ENCODE peak calls at places on chromosomes 2 and 18, in five cellular contexts. I, U, D, G and Z are unnamed samples.

GRCh38 chr2:79180092-79180491 is 20.5 kb upstream of the REG3A start:
- DNase-seq in I (no peak), G (no peak), U (no peak), D (no peak), Z (no peak)

GRCh38 chr2:232667989-232668583 is 29.0 kb upstream of the GIGYF2 start:
- DNase-seq in I (no peak), U (no peak), G (peak), D (no peak), Z (peak)

GRCh38 chr2:7904319-7904718 is 777.5 kb upstream of the ID2 start:
- DNase-seq in U (no peak), I (no peak), D (no peak), G (no peak), Z (no peak)

GRCh38 chr2:152782171-152782570 is 63.8 kb downstream of the ARL6IP6 start:
- DNase-seq in D (no peak), G (no peak), U (no peak), I (no peak), Z (no peak)

GRCh38 chr18:58042826-58043362 is 1.1 kb upstream of the NEDD4L start:
- DNase-seq in D (no peak), I (no peak), U (no peak), G (no peak), Z (no peak)

GRCh38 chr2:232539298-232540231 is at the start of gene CHRNG:
- DNase-seq in I (no peak), G (no peak), D (no peak), U (no peak), Z (no peak)

GRCh38 chr2:191245869-191246531 is 796 bp downstream of the MYO1B start:
- DNase-seq in I (peak), G (no peak), U (no peak), D (no peak), Z (no peak)

GRCh38 chr2:29290293-29291052 is 175.3 kb downstream of the CLIP4 start:
- DNase-seq in D (no peak), U (no peak), G (no peak), I (no peak), Z (no peak)

GRCh38 chr18:69586581-69586980 is 185.9 kb downstream of the DOK6 start:
- DNase-seq in G (no peak), U (no peak), D (no peak), I (no peak), Z (no peak)

GRCh38 chr18:63025251-63025710 is 294.3 kb downstream of the BCL2 start:
- DNase-seq in G (peak), U (no peak), I (no peak), D (no peak), Z (peak)

GRCh38 chr2:33184026-33184425 is 237.3 kb downstream of the LTBP1 start:
- DNase-seq in G (no peak), D (no peak), I (no peak), U (no peak), Z (no peak)

GRCh38 chr2:231673348-231673770 is 35.0 kb upstream of the PTMA start:
- DNase-seq in I (no peak), D (no peak), U (no peak), G (no peak), Z (no peak)

GRCh38 chr18:8515142-8515865 is 93.9 kb upstream of the RAB12 start:
- DNase-seq in G (no peak), I (no peak), U (no peak), D (no peak), Z (no peak)

GRCh38 chr18:9428301-9428706 is 47.0 kb upstream of the RALBP1 start:
- DNase-seq in U (no peak), I (no peak), D (no peak), G (no peak), Z (no peak)

GRCh38 chr2:28160986-28161425 is 231.7 kb upstream of the FOSL2 start:
- DNase-seq in I (no peak), D (peak), U (no peak), G (no peak), Z (no peak)

GRCh38 chr2:220104871-220105351 is 477.5 kb downstream of the SLC4A3 start:
- DNase-seq in G (no peak), D (peak), U (no peak), I (no peak), Z (peak)

GRCh38 chr18:48950536-48951447 is at the start of gene SMAD7:
- DNase-seq in D (no peak), I (no peak), U (no peak), G (no peak), Z (no peak)

GRCh38 chr2:17672583-17673317 is 80.9 kb downstream of the SMC6 start:
- DNase-seq in U (no peak), D (peak), G (no peak), I (no peak), Z (no peak)

GRCh38 chr18:8668381-8668780 is 37.0 kb upstream of the MTCL1 start:
- DNase-seq in G (no peak), D (no peak), U (no peak), I (no peak), Z (no peak)

GRCh38 chr2:233026211-233026813 is 6.2 kb upstream of the NEU2 start:
- DNase-seq in D (no peak), G (no peak), I (no peak), U (no peak), Z (no peak)

GRCh38 chr18:50844554-50844953 is 24.7 kb upstream of the MRO start:
- DNase-seq in U (no peak), D (no peak), G (no peak), I (no peak), Z (no peak)

GRCh38 chr2:7031424-7032245 is 114.4 kb downstream of the RNF144A start:
- DNase-seq in U (peak), I (peak), D (peak), G (no peak), Z (peak)

GRCh38 chr2:7508220-7508943 is 591.2 kb downstream of the RNF144A start:
- DNase-seq in G (no peak), U (no peak), D (no peak), I (no peak), Z (no peak)

GRCh38 chr18:12851709-12852108 is 32.3 kb downstream of the PTPN2 start:
- DNase-seq in U (no peak), I (no peak), D (no peak), G (no peak), Z (no peak)

GRCh38 chr2:27960237-27960912 is 69.8 kb downstream of the BABAM2 start:
- DNase-seq in U (peak), I (no peak), G (no peak), D (peak), Z (no peak)

GRCh38 chr2:17303054-17303453 is 215.2 kb downstream of the RAD51AP2 start:
- DNase-seq in G (no peak), I (no peak), U (no peak), D (no peak), Z (no peak)

GRCh38 chr2:156538083-156538504 is 101.9 kb downstream of the GPD2 start:
- DNase-seq in U (no peak), D (no peak), G (no peak), I (no peak), Z (no peak)

GRCh38 chr2:116754371-116755101 is 1060.0 kb upstream of the DDX18 start:
- DNase-seq in I (no peak), G (peak), D (no peak), U (peak), Z (peak)

GRCh38 chr2:102033028-102033749 is 41.4 kb downstream of the IL1R2 start:
- DNase-seq in D (peak), G (peak), U (no peak), I (no peak), Z (peak)

GRCh38 chr18:45416168-45416567 is 199.1 kb upstream of the SLC14A2 start:
- DNase-seq in D (no peak), U (no peak), I (no peak), G (peak), Z (peak)

GRCh38 chr2:163662141-163662780 is 73.5 kb downstream of the FIGN start:
- DNase-seq in G (no peak), U (peak), I (no peak), D (no peak), Z (no peak)